ENCODE peak calls at places on chromosomes 1 and 21, in nine cellular contexts. W is mammary epithelial cell; S is left ventricle myocardium superior; X is kidney; G is NCI-H187 treated with DMSO at 0.1 percent for 48 hours; U is activated CD4-positive, alpha-beta T cell treated with anti-CD3 and anti-CD28 coated beads, Interleukin-2, amount 10 ng/mL, durations not matched to agents 7 days and 5 days; B is psoas muscle; J is tibial nerve; P is cardiac muscle cell. Z is an unnamed sample.

GRCh38 chr1:68571499-68571898 is 74.6 kb upstream of the DEPDC1 start:
- DNase-seq in W (peak; percentile 27), S (no peak), X (no peak), G (no peak), U (no peak), B (no peak), J (no peak), P (peak; percentile 38), Z (peak; percentile 19)

GRCh38 chr1:62175568-62176179 is 19.0 kb upstream of the L1TD1 start:
- DNase-seq in W (peak; percentile 39), S (no peak), X (no peak), G (no peak), U (peak; percentile 60), B (no peak), J (no peak), P (peak; percentile 63), Z (peak; percentile 72)

GRCh38 chr1:10080523-10080922 is 47.8 kb downstream of the UBE4B start:
- DNase-seq in W (no peak), S (no peak), X (no peak), G (no peak), U (no peak), B (no peak), J (no peak), P (no peak), Z (no peak)

GRCh38 chr1:119080586-119080985 is 59.9 kb downstream of the WARS2 start:
- DNase-seq in W (peak; percentile 74), S (no peak), X (no peak), G (no peak), U (no peak), B (no peak), J (no peak), P (peak; percentile 97), Z (peak; percentile 99)

GRCh38 chr1:204370176-204370575 is 10.4 kb upstream of the PLEKHA6 start:
- DNase-seq in W (no peak), S (no peak), X (no peak), G (no peak), U (no peak), B (no peak), J (no peak), P (no peak), Z (no peak)

GRCh38 chr1:209607102-209607794 is 23.7 kb downstream of the CAMK1G start:
- DNase-seq in W (peak; percentile 95), S (no peak), X (no peak), G (no peak), U (no peak), B (no peak), J (no peak), P (no peak), Z (peak; percentile 32)

GRCh38 chr1:45566722-45567121 is 16.1 kb downstream of the AKR1A1 start:
- DNase-seq in W (no peak), S (peak; percentile 73), X (peak; percentile 87), G (no peak), U (no peak), B (peak; percentile 69), J (peak; percentile 23), P (no peak), Z (no peak)

GRCh38 chr1:98157524-98158293 is 236.9 kb upstream of the DPYD start:
- DNase-seq in W (no peak), S (no peak), X (no peak), G (no peak), U (no peak), B (no peak), J (no peak), P (peak; percentile 28), Z (peak; percentile 9)

GRCh38 chr1:71081697-71082080 is 854 bp upstream of the ZRANB2 start:
- DNase-seq in W (no peak), S (peak; percentile 33), X (peak; percentile 59), G (no peak), U (no peak), B (no peak), J (no peak), P (peak; percentile 6), Z (no peak)

GRCh38 chr21:31630062-31630711 is 29.3 kb upstream of the SOD1 start:
- DNase-seq in W (peak; percentile 98), S (no peak), X (no peak), G (no peak), U (no peak), B (no peak), J (no peak), P (peak; percentile 91), Z (peak; percentile 97)

GRCh38 chr21:46060596-46061061 is 37.3 kb upstream of the COL6A2 start:
- DNase-seq in W (peak; percentile 67), S (peak; percentile 74), X (peak; percentile 94), G (no peak), U (no peak), B (peak; percentile 88), J (peak; percentile 66), P (peak; percentile 99), Z (peak; percentile 98)

GRCh38 chr1:162922196-162922595 is 61.2 kb upstream of the CCDC190 start:
- DNase-seq in W (no peak), S (no peak), X (no peak), G (no peak), U (peak; percentile 14), B (no peak), J (no peak), P (no peak), Z (no peak)

GRCh38 chr1:109020693-109021092 is 21.2 kb downstream of the WDR47 start:
- DNase-seq in W (no peak), S (no peak), X (no peak), G (no peak), U (no peak), B (no peak), J (no peak), P (no peak), Z (no peak)

GRCh38 chr1:110185181-110185580 is 24.9 kb upstream of the KCNC4 start:
- DNase-seq in W (no peak), S (peak; percentile 66), X (no peak), G (no peak), U (no peak), B (peak; percentile 36), J (no peak), P (no peak), Z (no peak)

GRCh38 chr1:205306929-205307566 is 14.5 kb downstream of the NUAK2 start:
- DNase-seq in W (no peak), S (no peak), X (no peak), G (no peak), U (no peak), B (no peak), J (no peak), P (no peak), Z (no peak)

GRCh38 chr1:209433649-209434031 is 149.9 kb upstream of the CAMK1G start:
- DNase-seq in W (peak; percentile 88), S (no peak), X (no peak), G (no peak), U (no peak), B (no peak), J (no peak), P (no peak), Z (peak; percentile 35)

GRCh38 chr1:15730423-15730822 is 5.6 kb upstream of the SLC25A34 start:
- DNase-seq in W (no peak), S (no peak), X (no peak), G (no peak), U (no peak), B (peak; percentile 49), J (no peak), P (no peak), Z (no peak)

GRCh38 chr1:233359431-233359830 is 31.9 kb downstream of the MAP3K21 start:
- DNase-seq in W (no peak), S (no peak), X (no peak), G (no peak), U (no peak), B (no peak), J (no peak), P (no peak), Z (no peak)

GRCh38 chr1:93446837-93447451 is 974 bp upstream of the FNBP1L start:
- DNase-seq in W (peak; percentile 91), S (no peak), X (no peak), G (peak; percentile 78), U (no peak), B (peak; percentile 68), J (no peak), P (peak; percentile 19), Z (no peak)

GRCh38 chr1:54547601-54548388 is at the start of gene ACOT11:
- DNase-seq in W (no peak), S (peak; percentile 93), X (peak; percentile 93), G (no peak), U (no peak), B (peak; percentile 96), J (peak; percentile 64), P (peak; percentile 87), Z (peak; percentile 47)

GRCh38 chr1:179144621-179145020 is 62.8 kb downstream of the TOR3A start:
- DNase-seq in W (peak; percentile 50), S (no peak), X (no peak), G (no peak), U (no peak), B (no peak), J (no peak), P (no peak), Z (no peak)

GRCh38 chr1:212858461-212859265 is 588 bp downstream of the FLVCR1 start:
- DNase-seq in W (peak; percentile 48), S (peak; percentile 36), X (peak; percentile 76), G (no peak), U (peak; percentile 30), B (no peak), J (no peak), P (peak; percentile 38), Z (peak; percentile 52)

GRCh38 chr1:218760601-218761570 is 412.8 kb upstream of the LYPLAL1 start:
- DNase-seq in W (no peak), S (no peak), X (no peak), G (no peak), U (no peak), B (no peak), J (no peak), P (peak; percentile 23), Z (peak; percentile 92)

GRCh38 chr1:224502459-224503160 is 68.0 kb upstream of the WDR26 start:
- DNase-seq in W (peak; percentile 37), S (no peak), X (no peak), G (no peak), U (no peak), B (no peak), J (no peak), P (peak; percentile 31), Z (peak; percentile 37)

GRCh38 chr1:160862151-160863061 is at the start of gene CD244:
- DNase-seq in W (peak; percentile 25), S (peak; percentile 53), X (no peak), G (no peak), U (peak; percentile 41), B (no peak), J (no peak), P (peak; percentile 73), Z (no peak)

GRCh38 chr1:19329611-19330010 is 17.5 kb downstream of the SLC66A1 start:
- DNase-seq in W (no peak), S (no peak), X (no peak), G (no peak), U (no peak), B (no peak), J (no peak), P (no peak), Z (no peak)

GRCh38 chr1:213698092-213698702 is 289.6 kb upstream of the PROX1 start:
- DNase-seq in W (no peak), S (no peak), X (no peak), G (no peak), U (no peak), B (no peak), J (no peak), P (no peak), Z (no peak)

GRCh38 chr1:10903421-10903820 is 107.0 kb upstream of the CASZ1 start:
- DNase-seq in W (no peak), S (no peak), X (peak; percentile 41), G (no peak), U (no peak), B (peak; percentile 31), J (no peak), P (no peak), Z (no peak)

GRCh38 chr1:20430355-20431290 is 55.4 kb downstream of the CAMK2N1 start:
- DNase-seq in W (no peak), S (peak; percentile 58), X (no peak), G (no peak), U (peak; percentile 34), B (no peak), J (no peak), P (peak; percentile 38), Z (peak; percentile 39)

GRCh38 chr1:212203611-212204010 is 81.6 kb upstream of the PPP2R5A start:
- DNase-seq in W (no peak), S (no peak), X (no peak), G (no peak), U (no peak), B (no peak), J (no peak), P (no peak), Z (no peak)

GRCh38 chr21:46323227-46323709 is 402 bp downstream of the C21orf58 start:
- DNase-seq in W (no peak), S (no peak), X (no peak), G (no peak), U (peak; percentile 12), B (no peak), J (no peak), P (no peak), Z (peak; percentile 23)